ENCODE peak calls at places on chromosomes 4 and X, in six cellular contexts. W is GM23248, N is SK-N-SH, D is MM.1S, L is HCT116, Q is neural progenitor cell. U is an unnamed sample.

GRCh38 chr4:56440983-56441382 is 4.9 kb downstream of the PAICS start:
- DNase-seq in D (no peak), L (no peak), W (no peak), Q (peak; percentile 31), N (no peak), U (no peak)

GRCh38 chrX:56314334-56314733 is 82.2 kb downstream of the KLF8 start:
- DNase-seq in N (no peak), W (no peak), D (peak; percentile 58), Q (no peak), L (no peak), U (no peak)

GRCh38 chr4:5510506-5510905 is 197.9 kb downstream of the EVC2 start:
- DNase-seq in D (no peak), W (peak; percentile 5), N (no peak), Q (no peak), L (no peak), U (no peak)

GRCh38 chrX:10519278-10519677 is 101.1 kb downstream of the MID1 start:
- DNase-seq in D (no peak), Q (no peak), W (no peak), L (no peak), N (no peak), U (no peak)

GRCh38 chrX:23344208-23344903 is 9.7 kb downstream of the PTCHD1 start:
- DNase-seq in L (no peak), D (no peak), W (no peak), N (no peak), Q (no peak), U (peak; percentile 62)

GRCh38 chrX:53184836-53185235 is 40.2 kb downstream of the KDM5C start:
- DNase-seq in W (peak; percentile 78), Q (no peak), L (no peak), N (no peak), D (no peak), U (no peak)

GRCh38 chrX:56733459-56734046 is 4.5 kb downstream of the NBDY start:
- DNase-seq in L (no peak), D (peak; percentile 68), W (peak; percentile 48), Q (peak; percentile 73), N (peak; percentile 41), U (peak; percentile 78)

GRCh38 chr4:33467291-33467690 is 2747.1 kb downstream of the PCDH7 start:
- DNase-seq in L (no peak), D (no peak), N (no peak), W (no peak), Q (no peak), U (no peak)

GRCh38 chr4:80054375-80054774 is 18.7 kb downstream of the ANTXR2 start:
- DNase-seq in W (no peak), N (no peak), L (no peak), D (no peak), Q (no peak), U (no peak)

GRCh38 chrX:108439961-108440696 is 491 bp downstream of the COL4A5 start:
- DNase-seq in Q (peak; percentile 64), L (no peak), W (peak; percentile 55), N (no peak), D (no peak), U (no peak)

GRCh38 chrX:108224218-108224617 is 132.6 kb downstream of the ATG4A start:
- DNase-seq in Q (no peak), N (no peak), W (no peak), L (no peak), D (no peak), U (no peak)

GRCh38 chr4:139469869-139470268 is 15.9 kb downstream of the RAB33B start:
- DNase-seq in L (no peak), Q (no peak), W (no peak), D (no peak), N (no peak), U (no peak)

GRCh38 chr4:73891326-73891725 is 22.1 kb downstream of the CXCL1 start:
- DNase-seq in W (no peak), L (no peak), N (no peak), Q (no peak), D (no peak), U (no peak)

GRCh38 chr4:19913670-19914069 is 338.0 kb upstream of the SLIT2 start:
- DNase-seq in W (no peak), D (no peak), N (no peak), Q (no peak), L (no peak), U (peak; percentile 50)

GRCh38 chrX:102154900-102155805 is 624 bp downstream of the BEX5 start:
- DNase-seq in D (peak; percentile 37), W (peak; percentile 8), L (no peak), N (peak; percentile 9), Q (peak; percentile 1), U (no peak)

GRCh38 chr4:150581611-150582010 is 340 bp upstream of the MAB21L2 start:
- DNase-seq in Q (peak; percentile 88), W (no peak), L (no peak), N (peak; percentile 70), D (no peak), U (no peak)

DNA sequence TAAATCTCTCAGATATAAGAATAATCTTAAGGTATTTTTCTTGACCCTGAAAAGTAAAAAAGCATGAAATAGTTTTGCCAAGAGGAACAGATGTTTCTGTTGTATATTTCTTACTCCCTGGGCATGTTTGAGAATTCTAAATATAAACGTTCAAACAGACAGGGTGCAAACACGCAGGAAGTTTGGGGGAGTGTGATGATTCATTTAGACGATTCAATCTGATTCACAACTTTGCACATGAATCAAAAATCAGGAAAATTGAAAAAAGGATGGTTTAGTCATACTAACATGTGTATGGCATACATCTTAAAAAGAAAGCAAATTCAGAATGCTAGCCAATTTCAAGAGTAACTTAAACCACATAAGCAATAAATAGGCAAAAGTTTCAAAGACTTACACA is 340.3 kb upstream of the GRID2 start:
- DNase-seq in D (no peak), L (no peak), N (no peak), Q (no peak), W (peak; percentile 62), U (peak; percentile 45)
- H3K9ac ChIP-seq in D (no peak overlapping the region), L (no peak overlapping the region), N (no peak overlapping the region), Q (no peak overlapping the region), W (no peak overlapping the region), U (no peak overlapping the region)

GRCh38 chr4:81162752-81163458 is 52.1 kb downstream of the PRKG2 start:
- DNase-seq in N (no peak), D (no peak), Q (no peak), L (no peak), W (no peak), U (no peak)

GRCh38 chr4:81166431-81166830 is 48.6 kb downstream of the PRKG2 start:
- DNase-seq in L (no peak), W (peak; percentile 68), Q (no peak), D (no peak), N (no peak), U (peak; percentile 66)

GRCh38 chr4:81164623-81165416 is 50.2 kb downstream of the PRKG2 start:
- DNase-seq in W (peak; percentile 88), D (no peak), N (no peak), Q (no peak), L (peak; percentile 92), U (peak; percentile 94)

GRCh38 chr4:81164126-81164525 is 50.9 kb downstream of the PRKG2 start:
- DNase-seq in L (no peak), Q (no peak), W (no peak), N (no peak), D (no peak), U (no peak)

GRCh38 chr4:81165853-81166430 is 49.1 kb downstream of the PRKG2 start:
- DNase-seq in W (peak; percentile 76), L (no peak), Q (no peak), N (no peak), D (no peak), U (no peak)
- TF ChIP-seq EZH2phosphoT487 in W (no peak), L (no peak), Q (no peak), N (no peak), D (no peak), U (no peak)

DNA sequence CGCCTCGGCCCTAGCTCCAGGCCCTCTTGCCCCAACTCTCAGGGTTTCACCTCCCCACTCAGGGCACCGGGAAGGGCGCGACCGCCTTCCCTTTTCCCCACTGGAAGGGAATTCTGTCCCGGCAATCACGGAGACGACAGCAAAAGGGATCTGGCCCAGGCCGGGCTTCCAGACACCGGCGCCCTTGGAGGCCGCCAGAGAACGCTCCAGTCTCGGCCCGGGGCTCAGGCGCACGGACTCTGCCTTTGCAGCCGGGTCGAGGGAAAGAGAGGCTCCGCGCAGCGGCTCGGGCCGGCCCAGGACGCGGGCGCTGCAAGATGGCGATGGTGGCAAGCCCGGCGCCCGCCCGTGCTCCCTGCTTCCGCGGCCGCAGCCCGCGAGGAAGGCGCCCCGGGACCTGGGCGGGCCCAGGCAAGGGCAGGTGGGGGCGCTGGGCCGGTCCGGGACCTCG is 1.1 kb downstream of the CTBP1 start:
- DNase-seq in W (no peak), N (no peak), D (peak; percentile 7), L (no peak), Q (no peak), U (no peak)
- H3K4me1 ChIP-seq in W (peaks cover 13% of the 10 kb centered on the region), N (peaks cover 10% of the 10 kb centered on the region), D (peaks cover 11% of the 10 kb centered on the region), L (peaks cover 23% of the 10 kb centered on the region), Q (peaks cover 10% of the 10 kb centered on the region), U (peaks cover 22% of the 10 kb centered on the region)

GRCh38 chr4:13920901-13921300 is 293.4 kb upstream of the BOD1L1 start:
- DNase-seq in N (no peak), L (no peak), D (no peak), Q (no peak), W (peak; percentile 99), U (peak; percentile 97)

GRCh38 chr4:13920111-13920875 is 292.8 kb upstream of the BOD1L1 start:
- DNase-seq in Q (no peak), D (no peak), L (no peak), N (no peak), W (peak; percentile 72), U (peak; percentile 82)

GRCh38 chr4:13922459-13922858 is 294.9 kb upstream of the BOD1L1 start:
- DNase-seq in L (no peak), W (no peak), N (no peak), D (peak; percentile 77), Q (no peak), U (no peak)

GRCh38 chr4:13921805-13922204 is 294.3 kb upstream of the BOD1L1 start:
- DNase-seq in N (no peak), W (peak; percentile 69), D (peak; percentile 79), L (no peak), Q (no peak), U (no peak)

GRCh38 chr4:13922873-13923645 is 295.5 kb upstream of the BOD1L1 start:
- DNase-seq in Q (no peak), L (no peak), D (peak; percentile 34), N (no peak), W (no peak), U (no peak)
- H3K9ac ChIP-seq in Q (no peak overlapping the region), L (no peak overlapping the region), D (peak overlapping the region; percentile 71), N (peak overlapping the region; percentile 57), W (peak overlapping the region; percentile 44), U (no peak overlapping the region)

DNA sequence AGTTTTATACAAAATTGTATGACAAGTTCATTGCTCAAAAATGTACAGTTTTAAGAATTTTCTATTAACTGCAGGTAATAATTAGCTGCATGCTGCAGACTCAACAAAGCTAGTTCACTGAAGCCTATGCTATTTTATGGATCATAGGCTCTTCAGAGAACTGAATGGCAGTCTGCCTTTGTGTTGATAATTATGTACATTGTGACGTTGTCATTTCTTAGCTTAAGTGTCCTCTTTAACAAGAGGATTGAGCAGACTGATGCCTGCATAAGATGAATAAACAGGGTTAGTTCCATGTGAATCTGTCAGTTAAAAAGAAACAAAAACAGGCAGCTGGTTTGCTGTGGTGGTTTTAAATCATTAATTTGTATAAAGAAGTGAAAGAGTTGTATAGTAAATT is 131.0 kb downstream of the TET2 start:
- DNase-seq in D (no peak), N (no peak), L (no peak), Q (no peak), W (no peak), U (no peak)
- TF ChIP-seq EZH2phosphoT487 in D (no peak), N (no peak), L (no peak), Q (no peak), W (no peak), U (no peak)